ENCODE peak calls at places on chromosomes 16 and 17, in eight cellular contexts. B, H, A, Q, O, Z, N and D are unnamed samples.

GRCh38 chr16:23700509-23700908 is 12.5 kb downstream of the ERN2 start:
- DNase-seq in B (no peak), H (no peak), A (no peak), Q (no peak), O (no peak), Z (no peak), N (no peak), D (no peak)

GRCh38 chr17:82231312-82231561 is 2.4 kb downstream of the SLC16A3 start:
- DNase-seq in B (no peak), H (no peak), A (no peak), Q (no peak), O (no peak), Z (no peak), N (no peak), D (no peak)

GRCh38 chr17:2192367-2193028 is 111.1 kb downstream of the SMG6 start:
- DNase-seq in B (no peak), H (peak), A (peak), Q (no peak), O (no peak), Z (peak), N (peak), D (no peak)

GRCh38 chr17:52673791-52674190 is 515.3 kb upstream of the CA10 start:
- DNase-seq in B (no peak), H (no peak), A (no peak), Q (no peak), O (no peak), Z (no peak), N (no peak), D (no peak)

GRCh38 chr16:28237754-28238357 is 26.1 kb upstream of the XPO6 start:
- DNase-seq in B (no peak), H (peak), A (peak), Q (no peak), O (no peak), Z (peak), N (no peak), D (no peak)

GRCh38 chr17:2042355-2042929 is 620 bp downstream of the OVCA2 start:
- DNase-seq in B (peak), H (no peak), A (no peak), Q (no peak), O (no peak), Z (peak), N (no peak), D (no peak)

GRCh38 chr16:2095918-2096582 is 39.6 kb downstream of the PKD1 start:
- DNase-seq in B (no peak), H (no peak), A (no peak), Q (no peak), O (no peak), Z (no peak), N (no peak), D (peak)

GRCh38 chr16:27382187-27382855 is 19.7 kb upstream of the IL21R start:
- DNase-seq in B (no peak), H (peak), A (no peak), Q (no peak), O (no peak), Z (no peak), N (no peak), D (no peak)

GRCh38 chr16:779561-779960 is 8.6 kb downstream of the RPUSD1 start:
- DNase-seq in B (no peak), H (no peak), A (no peak), Q (no peak), O (no peak), Z (no peak), N (no peak), D (no peak)

GRCh38 chr16:17606460-17606859 is 135.7 kb upstream of the XYLT1 start:
- DNase-seq in B (no peak), H (no peak), A (no peak), Q (no peak), O (no peak), Z (no peak), N (peak), D (no peak)

GRCh38 chr17:57668332-57668731 is 76.8 kb downstream of the CCDC182 start:
- DNase-seq in B (no peak), H (no peak), A (no peak), Q (no peak), O (no peak), Z (no peak), N (no peak), D (no peak)

GRCh38 chr17:80095844-80096475 is 5.4 kb upstream of the GAA start:
- DNase-seq in B (no peak), H (no peak), A (no peak), Q (no peak), O (no peak), Z (no peak), N (no peak), D (no peak)

GRCh38 chr17:51703364-51704341 is 443.3 kb downstream of the UTP18 start:
- DNase-seq in B (no peak), H (no peak), A (no peak), Q (no peak), O (peak), Z (peak), N (peak), D (peak)

GRCh38 chr17:9893606-9894005 is 11.5 kb downstream of the RCVRN start:
- DNase-seq in B (no peak), H (no peak), A (no peak), Q (no peak), O (no peak), Z (peak), N (peak), D (no peak)

GRCh38 chr16:49023095-49023494 is 258.5 kb downstream of the CBLN1 start:
- DNase-seq in B (no peak), H (no peak), A (no peak), Q (no peak), O (no peak), Z (peak), N (peak), D (no peak)

GRCh38 chr16:75236232-75236631 is 15.2 kb downstream of the BCAR1 start:
- DNase-seq in B (no peak), H (no peak), A (no peak), Q (no peak), O (no peak), Z (no peak), N (no peak), D (no peak)

GRCh38 chr17:10025976-10026785 is 121.1 kb upstream of the RCVRN start:
- DNase-seq in B (no peak), H (no peak), A (no peak), Q (no peak), O (no peak), Z (no peak), N (no peak), D (no peak)

GRCh38 chr16:30006659-30007377 is 4.0 kb downstream of the DOC2A start:
- DNase-seq in B (no peak), H (no peak), A (no peak), Q (no peak), O (no peak), Z (no peak), N (no peak), D (no peak)

GRCh38 chr17:6698004-6698403 is 15.2 kb downstream of the SLC13A5 start:
- DNase-seq in B (no peak), H (no peak), A (no peak), Q (no peak), O (no peak), Z (no peak), N (no peak), D (no peak)

GRCh38 chr17:20908373-20909273 is 134.2 kb downstream of the USP22 start:
- DNase-seq in B (peak), H (peak), A (peak), Q (peak), O (peak), Z (peak), N (peak), D (no peak)
- TF ChIP-seq CTCF in B (peak), H (peak), A (no peak), Q (no peak), O (peak), Z (peak), N (peak), D (peak)

GRCh38 chr17:18143044-18143936 is 34.7 kb downstream of the MYO15A start:
- DNase-seq in B (no peak), H (peak), A (peak), Q (no peak), O (no peak), Z (peak), N (no peak), D (no peak)
- TF ChIP-seq CTCF in B (no peak), H (peak), A (peak), Q (no peak), O (no peak), Z (peak), N (peak), D (peak)

GRCh38 chr16:88610080-88610479 is 28.3 kb upstream of the IL17C start:
- DNase-seq in B (no peak), H (peak), A (no peak), Q (no peak), O (no peak), Z (no peak), N (no peak), D (no peak)
- TF ChIP-seq CTCF in B (peak), H (peak), A (peak), Q (no peak), O (no peak), Z (peak), N (no peak), D (peak)

DNA sequence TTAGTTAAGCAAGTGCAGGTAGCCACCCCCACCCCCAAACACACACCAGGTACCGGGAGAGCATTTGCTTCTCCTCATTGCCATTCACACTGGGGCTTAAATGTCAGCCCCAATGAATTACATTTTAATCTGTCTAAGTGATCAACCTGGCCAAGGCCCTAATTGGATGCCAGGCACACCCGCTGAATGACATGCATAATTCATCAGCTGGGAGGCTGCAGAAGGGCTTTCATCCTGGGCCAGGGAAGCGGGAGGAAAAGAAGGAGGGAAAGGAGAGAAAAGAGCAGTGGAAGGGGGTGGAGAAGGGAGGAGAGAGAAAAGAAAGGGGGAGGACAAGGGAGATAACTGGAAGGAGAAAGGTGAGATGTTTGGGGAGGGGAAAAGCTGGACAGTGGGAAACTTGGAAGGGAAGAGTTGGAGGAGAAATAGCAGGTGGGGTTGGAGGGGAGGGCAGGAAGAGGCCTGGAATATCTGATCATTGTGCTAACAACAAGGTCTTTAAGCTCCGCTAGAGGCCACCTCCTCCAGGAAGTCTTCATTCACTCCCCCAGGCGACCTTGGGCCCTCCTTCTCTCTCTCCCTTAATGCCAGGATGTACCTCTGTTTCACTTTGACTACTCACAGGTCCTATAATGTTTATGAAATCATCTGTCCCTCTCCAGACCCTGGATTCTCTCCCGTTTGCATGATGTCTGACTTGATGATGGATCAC is 40.1 kb upstream of the CES5A start:
- DNase-seq in B (peak), H (no peak), A (no peak), Q (no peak), O (no peak), Z (no peak), N (no peak), D (no peak)
- TF ChIP-seq CTCF in B (no peak), H (no peak), A (no peak), Q (no peak), O (no peak), Z (no peak), N (no peak), D (no peak)

GRCh38 chr16:67393111-67393789 is at the start of gene TPPP3:
- DNase-seq in B (peak), H (no peak), A (no peak), Q (peak), O (peak), Z (peak), N (peak), D (no peak)
- TF ChIP-seq CTCF in B (peak), H (no peak), A (no peak), Q (no peak), O (peak), Z (peak), N (peak), D (peak)

GRCh38 chr17:29143894-29144293 is 36.3 kb downstream of the MYO18A start:
- DNase-seq in B (peak), H (peak), A (peak), Q (no peak), O (no peak), Z (no peak), N (no peak), D (no peak)
- TF ChIP-seq CTCF in B (peak), H (peak), A (peak), Q (no peak), O (no peak), Z (peak), N (peak), D (peak)

GRCh38 chr17:42537156-42537805 is 1.2 kb downstream of the NAGLU start:
- DNase-seq in B (no peak), H (no peak), A (no peak), Q (no peak), O (no peak), Z (no peak), N (no peak), D (no peak)

GRCh38 chr17:42535400-42536047 is 517 bp upstream of the NAGLU start:
- DNase-seq in B (no peak), H (peak), A (peak), Q (no peak), O (no peak), Z (no peak), N (no peak), D (no peak)

GRCh38 chr17:42536048-42536371 is at the start of gene NAGLU:
- DNase-seq in B (peak), H (peak), A (peak), Q (peak), O (peak), Z (peak), N (peak), D (no peak)

GRCh38 chr17:42537826-42538451 is 1.9 kb downstream of the NAGLU start:
- DNase-seq in B (no peak), H (no peak), A (no peak), Q (no peak), O (no peak), Z (no peak), N (no peak), D (no peak)

DNA sequence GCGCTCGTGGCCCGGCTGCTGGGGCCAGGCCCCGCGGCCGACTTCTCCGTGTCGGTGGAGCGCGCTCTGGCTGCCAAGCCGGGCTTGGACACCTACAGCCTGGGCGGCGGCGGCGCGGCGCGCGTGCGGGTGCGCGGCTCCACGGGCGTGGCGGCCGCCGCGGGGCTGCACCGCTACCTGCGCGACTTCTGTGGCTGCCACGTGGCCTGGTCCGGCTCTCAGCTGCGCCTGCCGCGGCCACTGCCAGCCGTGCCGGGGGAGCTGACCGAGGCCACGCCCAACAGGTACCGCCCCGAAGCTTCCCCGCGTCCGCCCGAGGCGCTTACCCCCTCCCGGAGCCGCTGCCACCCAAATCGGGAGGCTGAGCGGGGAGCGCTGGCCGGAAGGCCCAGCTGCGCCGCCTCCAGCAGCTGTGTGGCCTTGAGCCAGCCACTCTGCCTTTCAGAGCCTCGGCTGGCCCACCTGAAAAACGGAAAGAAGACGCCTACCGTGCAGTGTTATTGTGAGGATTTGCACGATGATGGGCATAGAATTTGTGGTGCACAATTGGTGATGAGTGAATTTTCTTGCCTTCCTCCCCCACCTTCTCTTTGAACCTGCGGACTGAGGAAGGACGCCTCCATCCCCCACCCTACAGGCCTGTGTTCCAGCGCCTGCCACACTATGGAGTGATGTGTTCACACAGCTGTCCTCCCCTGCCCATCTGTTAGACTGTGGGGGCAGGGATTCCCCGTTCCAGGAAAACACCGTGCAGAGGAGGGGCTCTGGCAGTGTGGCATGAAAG is 523 bp downstream of the NAGLU start:
- DNase-seq in B (peak), H (peak), A (peak), Q (no peak), O (peak), Z (peak), N (peak), D (no peak)
- TF ChIP-seq CTCF in B (no peak), H (no peak), A (no peak), Q (no peak), O (no peak), Z (no peak), N (no peak), D (no peak)